ENCODE peak calls at places on chromosomes 6 and 20, in seven cellular contexts. One of them, this sample, is unnamed.

GRCh38 chr6:134853111-134854055 is 96.5 kb downstream of the ALDH8A1 start:
- ATAC-seq in Panc1: peak
- ATAC-seq in A549: peak
- ATAC-seq in activated CD8-positive, alpha-beta T cell treated with anti-CD3 and anti-CD28 coated beads, Interleukin-2, amount 10 ng/mL, durations not matched to agents 7 days and 5 days: no peak
- ATAC-seq in left cardiac atrium: peak
- ATAC-seq in naive thymus-derived CD4-positive, alpha-beta T cell: no peak
- ATAC-seq in stimulated activated naive B cell treated with anti-CD40 and anti-IgM and Interleukin-4, amounts not matched to agents 10 μg/mL and 1 μg/mL and 100 μg/mL, for 72 hours: no peak
- ATAC-seq in this sample: no peak

GRCh38 chr20:48176139-48176538 is 390.9 kb upstream of the SULF2 start:
- ATAC-seq in Panc1: no peak
- ATAC-seq in A549: no peak
- ATAC-seq in activated CD8-positive, alpha-beta T cell treated with anti-CD3 and anti-CD28 coated beads, Interleukin-2, amount 10 ng/mL, durations not matched to agents 7 days and 5 days: no peak
- ATAC-seq in left cardiac atrium: no peak
- ATAC-seq in naive thymus-derived CD4-positive, alpha-beta T cell: no peak
- ATAC-seq in stimulated activated naive B cell treated with anti-CD40 and anti-IgM and Interleukin-4, amounts not matched to agents 10 μg/mL and 1 μg/mL and 100 μg/mL, for 72 hours: no peak
- ATAC-seq in this sample: no peak

GRCh38 chr6:16824804-16825777 is 63.8 kb upstream of the ATXN1 start:
- ATAC-seq in Panc1: no peak
- ATAC-seq in A549: no peak
- ATAC-seq in activated CD8-positive, alpha-beta T cell treated with anti-CD3 and anti-CD28 coated beads, Interleukin-2, amount 10 ng/mL, durations not matched to agents 7 days and 5 days: no peak
- ATAC-seq in left cardiac atrium: no peak
- ATAC-seq in naive thymus-derived CD4-positive, alpha-beta T cell: peak
- ATAC-seq in stimulated activated naive B cell treated with anti-CD40 and anti-IgM and Interleukin-4, amounts not matched to agents 10 μg/mL and 1 μg/mL and 100 μg/mL, for 72 hours: peak
- ATAC-seq in this sample: peak

GRCh38 chr6:116512155-116512559 is 718 bp downstream of the CALHM5 start:
- ATAC-seq in Panc1: peak
- ATAC-seq in A549: no peak
- ATAC-seq in activated CD8-positive, alpha-beta T cell treated with anti-CD3 and anti-CD28 coated beads, Interleukin-2, amount 10 ng/mL, durations not matched to agents 7 days and 5 days: no peak
- ATAC-seq in left cardiac atrium: peak
- ATAC-seq in naive thymus-derived CD4-positive, alpha-beta T cell: no peak
- ATAC-seq in stimulated activated naive B cell treated with anti-CD40 and anti-IgM and Interleukin-4, amounts not matched to agents 10 μg/mL and 1 μg/mL and 100 μg/mL, for 72 hours: peak
- ATAC-seq in this sample: no peak

GRCh38 chr20:50331469-50332251 is 141.0 kb downstream of the CEBPB start:
- ATAC-seq in Panc1: peak
- ATAC-seq in A549: peak
- ATAC-seq in activated CD8-positive, alpha-beta T cell treated with anti-CD3 and anti-CD28 coated beads, Interleukin-2, amount 10 ng/mL, durations not matched to agents 7 days and 5 days: no peak
- ATAC-seq in left cardiac atrium: peak
- ATAC-seq in naive thymus-derived CD4-positive, alpha-beta T cell: no peak
- ATAC-seq in stimulated activated naive B cell treated with anti-CD40 and anti-IgM and Interleukin-4, amounts not matched to agents 10 μg/mL and 1 μg/mL and 100 μg/mL, for 72 hours: no peak
- ATAC-seq in this sample: no peak

GRCh38 chr6:157428418-157429202 is 47.6 kb downstream of the ZDHHC14 start:
- ATAC-seq in Panc1: peak
- ATAC-seq in A549: peak
- ATAC-seq in activated CD8-positive, alpha-beta T cell treated with anti-CD3 and anti-CD28 coated beads, Interleukin-2, amount 10 ng/mL, durations not matched to agents 7 days and 5 days: no peak
- ATAC-seq in left cardiac atrium: peak
- ATAC-seq in naive thymus-derived CD4-positive, alpha-beta T cell: no peak
- ATAC-seq in stimulated activated naive B cell treated with anti-CD40 and anti-IgM and Interleukin-4, amounts not matched to agents 10 μg/mL and 1 μg/mL and 100 μg/mL, for 72 hours: peak
- ATAC-seq in this sample: peak

GRCh38 chr6:20404641-20405032 is 3.0 kb downstream of the E2F3 start:
- ATAC-seq in Panc1: no peak
- ATAC-seq in A549: peak
- ATAC-seq in activated CD8-positive, alpha-beta T cell treated with anti-CD3 and anti-CD28 coated beads, Interleukin-2, amount 10 ng/mL, durations not matched to agents 7 days and 5 days: peak
- ATAC-seq in left cardiac atrium: no peak
- ATAC-seq in naive thymus-derived CD4-positive, alpha-beta T cell: peak
- ATAC-seq in stimulated activated naive B cell treated with anti-CD40 and anti-IgM and Interleukin-4, amounts not matched to agents 10 μg/mL and 1 μg/mL and 100 μg/mL, for 72 hours: peak
- ATAC-seq in this sample: no peak

GRCh38 chr6:137200288-137200687 is 18.9 kb downstream of the IFNGR1 start:
- ATAC-seq in Panc1: no peak
- ATAC-seq in A549: no peak
- ATAC-seq in activated CD8-positive, alpha-beta T cell treated with anti-CD3 and anti-CD28 coated beads, Interleukin-2, amount 10 ng/mL, durations not matched to agents 7 days and 5 days: no peak
- ATAC-seq in left cardiac atrium: no peak
- ATAC-seq in naive thymus-derived CD4-positive, alpha-beta T cell: no peak
- ATAC-seq in stimulated activated naive B cell treated with anti-CD40 and anti-IgM and Interleukin-4, amounts not matched to agents 10 μg/mL and 1 μg/mL and 100 μg/mL, for 72 hours: no peak
- ATAC-seq in this sample: no peak

GRCh38 chr6:63709148-63709547 is 73.5 kb downstream of the PHF3 start:
- ATAC-seq in Panc1: no peak
- ATAC-seq in A549: no peak
- ATAC-seq in activated CD8-positive, alpha-beta T cell treated with anti-CD3 and anti-CD28 coated beads, Interleukin-2, amount 10 ng/mL, durations not matched to agents 7 days and 5 days: no peak
- ATAC-seq in left cardiac atrium: no peak
- ATAC-seq in naive thymus-derived CD4-positive, alpha-beta T cell: no peak
- ATAC-seq in stimulated activated naive B cell treated with anti-CD40 and anti-IgM and Interleukin-4, amounts not matched to agents 10 μg/mL and 1 μg/mL and 100 μg/mL, for 72 hours: no peak
- ATAC-seq in this sample: no peak

This sample was measured in activated T-helper 17 cell treated with anti-CD3 and anti-CD28 coated beads, Interleukin-2, amount 50 U/mL, for 72 hours.